ENCODE peak calls at places on chromosomes 11 and 22, in eight cellular contexts. T is adrenal gland; D is endodermal cell; X is CD4-positive, CD25-positive, alpha-beta regulatory T cell; J is prostate gland; W is pancreas; E is cardiac muscle cell; O is IMR-90. N is an unnamed sample.

GRCh38 chr11:95922099-95922498 is 1.8 kb downstream of the MTMR2 start:
- DNase-seq in T (no peak), D (no peak), X (no peak), J (no peak), W (no peak), E (peak; percentile 20), O (no peak), N (no peak)

GRCh38 chr11:61860054-61860903 is 31.1 kb downstream of the FADS3 start:
- DNase-seq in T (peak; percentile 90), D (no peak), X (no peak), J (peak; percentile 78), W (peak; percentile 90), E (peak; percentile 89), O (no peak), N (no peak)

GRCh38 chr11:87368876-87369480 is 331.2 kb downstream of the TMEM135 start:
- DNase-seq in T (no peak), D (no peak), X (no peak), J (no peak), W (no peak), E (peak; percentile 4), O (no peak), N (no peak)

GRCh38 chr11:1218788-1219445 is 3.9 kb upstream of the MUC5B start:
- DNase-seq in T (no peak), D (peak; percentile 39), X (no peak), J (no peak), W (peak; percentile 22), E (no peak), O (no peak), N (no peak)

GRCh38 chr11:2523821-2524391 is 79.1 kb downstream of the KCNQ1 start:
- DNase-seq in T (peak; percentile 35), D (peak; percentile 40), X (no peak), J (no peak), W (peak; percentile 12), E (no peak), O (no peak), N (no peak)

GRCh38 chr11:118002010-118002540 is 15.9 kb downstream of the IL10RA start:
- DNase-seq in T (no peak), D (no peak), X (peak; percentile 95), J (no peak), W (no peak), E (no peak), O (no peak), N (no peak)

GRCh38 chr22:31122532-31123291 is at the start of gene INPP5J:
- DNase-seq in T (peak; percentile 75), D (peak; percentile 84), X (no peak), J (peak; percentile 55), W (peak; percentile 77), E (peak; percentile 60), O (peak; percentile 50), N (no peak)

GRCh38 chr11:71428861-71429435 is 19.2 kb downstream of the DHCR7 start:
- DNase-seq in T (peak; percentile 78), D (no peak), X (no peak), J (no peak), W (no peak), E (peak; percentile 90), O (no peak), N (no peak)

GRCh38 chr11:17610402-17610894 is 63.4 kb downstream of the OTOG start:
- DNase-seq in T (peak; percentile 1), D (no peak), X (no peak), J (no peak), W (no peak), E (no peak), O (no peak), N (no peak)

GRCh38 chr11:2298795-2299747 is 2.6 kb downstream of the C11orf21 start:
- DNase-seq in T (peak; percentile 3), D (peak; percentile 86), X (no peak), J (peak; percentile 58), W (no peak), E (peak; percentile 22), O (no peak), N (no peak)

GRCh38 chr11:118928870-118929495 is 3.3 kb upstream of the BCL9L start:
- DNase-seq in T (peak; percentile 78), D (no peak), X (no peak), J (peak; percentile 58), W (peak; percentile 80), E (peak; percentile 73), O (peak; percentile 41), N (no peak)

GRCh38 chr11:124310746-124311145 is 3.0 kb downstream of the OR8D1 start:
- DNase-seq in T (no peak), D (no peak), X (no peak), J (no peak), W (no peak), E (peak; percentile 8), O (peak; percentile 4), N (no peak)

GRCh38 chr11:14725150-14725549 is 81.5 kb downstream of the PDE3B start:
- DNase-seq in T (no peak), D (no peak), X (no peak), J (no peak), W (no peak), E (no peak), O (no peak), N (no peak)

GRCh38 chr11:89184021-89184420 is 6.3 kb downstream of the TYR start:
- DNase-seq in T (no peak), D (no peak), X (no peak), J (no peak), W (no peak), E (no peak), O (peak; percentile 55), N (no peak)

GRCh38 chr11:132158091-132158490 is 787.7 kb downstream of the NTM start:
- DNase-seq in T (no peak), D (peak; percentile 88), X (no peak), J (no peak), W (no peak), E (peak; percentile 25), O (peak; percentile 14), N (no peak)

GRCh38 chr11:70040869-70041501 is 37.1 kb upstream of the ANO1 start:
- DNase-seq in T (no peak), D (peak; percentile 10), X (no peak), J (no peak), W (no peak), E (no peak), O (no peak), N (no peak)
- H3K9me3 ChIP-seq in T (peaks cover 11% of the 10 kb centered on the region), D (peaks cover 59% of the 10 kb centered on the region), X (peaks cover 7% of the 10 kb centered on the region), J (no peaks in the 10 kb centered on the region), W (no peaks in the 10 kb centered on the region), E (no peaks in the 10 kb centered on the region), O (peaks cover 42% of the 10 kb centered on the region), N (peaks cover 3% of the 10 kb centered on the region)

GRCh38 chr22:47209077-47209514 is 446.6 kb downstream of the TBC1D22A start:
- DNase-seq in T (no peak), D (no peak), X (no peak), J (no peak), W (no peak), E (peak; percentile 10), O (peak; percentile 18), N (no peak)
- H3K9me3 ChIP-seq in T (no peaks in the 10 kb centered on the region), D (peaks cover 42% of the 10 kb centered on the region), X (no peaks in the 10 kb centered on the region), J (no peaks in the 10 kb centered on the region), W (no peaks in the 10 kb centered on the region), E (no peaks in the 10 kb centered on the region), O (peaks cover 3% of the 10 kb centered on the region), N (no peaks in the 10 kb centered on the region)

GRCh38 chr11:31806186-31806943 is 4.8 kb downstream of the PAX6 start:
- DNase-seq in T (no peak), D (no peak), X (no peak), J (no peak), W (no peak), E (no peak), O (no peak), N (no peak)
- H3K9me3 ChIP-seq in T (no peaks in the 10 kb centered on the region), D (no peaks in the 10 kb centered on the region), X (peaks cover 15% of the 10 kb centered on the region), J (no peaks in the 10 kb centered on the region), W (no peaks in the 10 kb centered on the region), E (no peaks in the 10 kb centered on the region), O (peaks cover 30% of the 10 kb centered on the region), N (no peaks in the 10 kb centered on the region)

DNA sequence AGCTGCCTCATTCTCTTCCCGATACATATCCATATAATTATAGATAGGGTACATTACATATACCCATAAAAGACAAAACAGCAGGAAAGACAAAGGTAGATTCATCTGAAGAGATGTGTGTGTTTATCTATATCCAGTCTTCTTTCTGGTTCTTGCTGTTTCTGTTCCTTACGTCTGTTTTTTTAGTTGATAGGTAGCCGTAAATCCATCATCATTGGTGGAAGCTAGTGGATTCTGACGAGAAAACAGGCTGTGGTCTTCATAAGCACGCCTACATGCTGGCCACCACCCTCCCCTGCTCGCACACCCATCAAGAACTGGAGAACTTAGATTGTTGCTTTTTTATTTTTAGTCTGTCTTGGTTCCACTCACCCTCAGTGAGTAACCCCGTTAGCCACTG is 51.6 kb downstream of the ARFGAP2 start:
- DNase-seq in T (no peak), D (peak; percentile 8), X (no peak), J (no peak), W (no peak), E (no peak), O (no peak), N (no peak)
- H3K9me3 ChIP-seq in T (no peaks in the 10 kb centered on the region), D (no peaks in the 10 kb centered on the region), X (no peaks in the 10 kb centered on the region), J (no peaks in the 10 kb centered on the region), W (no peaks in the 10 kb centered on the region), E (no peaks in the 10 kb centered on the region), O (no peaks in the 10 kb centered on the region), N (no peaks in the 10 kb centered on the region)

GRCh38 chr22:49866134-49866533 is 12.5 kb downstream of the ZBED4 start:
- DNase-seq in T (no peak), D (no peak), X (no peak), J (no peak), W (no peak), E (no peak), O (no peak), N (no peak)
- H3K9me3 ChIP-seq in T (peaks cover 15% of the 10 kb centered on the region), D (peaks cover 42% of the 10 kb centered on the region), X (peaks cover 12% of the 10 kb centered on the region), J (no peaks in the 10 kb centered on the region), W (no peaks in the 10 kb centered on the region), E (no peaks in the 10 kb centered on the region), O (peaks cover 30% of the 10 kb centered on the region), N (peaks cover 23% of the 10 kb centered on the region)

DNA sequence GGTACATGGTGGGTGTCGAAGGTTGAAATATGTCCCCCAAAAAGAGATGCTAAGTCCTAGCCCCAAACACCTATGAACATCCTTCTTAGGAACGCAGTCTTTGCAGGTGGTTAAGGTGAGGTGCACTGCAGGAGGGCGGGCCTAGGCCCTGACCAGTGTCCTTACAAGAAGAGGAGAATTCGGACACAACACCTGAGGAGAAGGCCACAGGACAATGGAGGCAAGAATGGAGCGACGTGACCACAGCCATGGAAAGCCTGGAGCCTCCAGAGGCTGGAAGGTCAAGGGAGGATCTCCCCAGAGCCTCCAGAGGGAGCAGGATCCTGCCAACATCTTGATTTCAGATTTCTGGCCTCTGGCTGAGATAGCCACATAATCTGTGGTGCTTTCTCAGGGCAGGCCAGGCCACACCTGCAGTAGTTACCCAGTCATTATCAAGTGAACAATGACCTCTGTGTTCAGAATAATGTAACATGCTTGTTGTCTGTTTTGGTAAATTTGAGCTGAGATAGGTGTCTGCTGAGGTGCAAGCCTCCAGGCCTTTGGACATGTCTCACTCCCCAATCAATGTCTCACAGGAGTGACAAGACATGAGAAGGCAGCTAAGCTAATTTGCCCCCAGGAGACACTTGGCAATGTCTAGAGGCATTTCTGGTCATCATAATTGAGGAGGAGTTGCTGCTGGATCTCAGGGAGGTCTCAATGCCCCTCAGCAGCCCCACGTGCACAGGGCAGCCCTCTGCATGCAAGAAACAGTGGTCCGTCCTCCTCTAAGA is 498.9 kb downstream of the BRD1 start:
- DNase-seq in T (no peak), D (peak; percentile 21), X (no peak), J (no peak), W (no peak), E (no peak), O (no peak), N (no peak)
- H3K9me3 ChIP-seq in T (no peaks in the 10 kb centered on the region), D (no peaks in the 10 kb centered on the region), X (no peaks in the 10 kb centered on the region), J (no peaks in the 10 kb centered on the region), W (no peaks in the 10 kb centered on the region), E (no peaks in the 10 kb centered on the region), O (peaks cover 73% of the 10 kb centered on the region), N (no peaks in the 10 kb centered on the region)

GRCh38 chr11:50078001-50078400 is 45.3 kb downstream of the OR4C45 start:
- DNase-seq in T (no peak), D (no peak), X (no peak), J (no peak), W (no peak), E (no peak), O (no peak), N (no peak)
- H3K9me3 ChIP-seq in T (no peaks in the 10 kb centered on the region), D (peaks cover 64% of the 10 kb centered on the region), X (peaks cover 28% of the 10 kb centered on the region), J (no peaks in the 10 kb centered on the region), W (no peaks in the 10 kb centered on the region), E (no peaks in the 10 kb centered on the region), O (peaks cover 35% of the 10 kb centered on the region), N (no peaks in the 10 kb centered on the region)

N was measured in SK-N-MC.